ENCODE peak calls at places on chromosome 6, in six cellular contexts. A is cardiac muscle cell; C is stimulated activated CD4-positive, alpha-beta T cell treated with anti-CD3 and anti-CD28 coated beads, Interleukin-15, amount 100 ng/mL, for 1 hour; S is activated CD8-positive, alpha-beta memory T cell treated with anti-CD3 and anti-CD28 coated beads for 24 hours; U is A172; V is stimulated activated CD8-positive, alpha-beta memory T cell treated with anti-CD3 and anti-CD28 coated beads, Interleukin-2, amount 100 ng/mL, for 48 hours. W is an unnamed sample.

GRCh38 chr6:117265425-117266266 is at the start of gene VGLL2:
- DNase-seq in A (peak; percentile 62), C (no peak), S (no peak), U (no peak), V (no peak), W (peak; percentile 27)

GRCh38 chr6:1617466-1618304 is 8.0 kb downstream of the FOXC1 start:
- DNase-seq in A (no peak), C (no peak), S (no peak), U (no peak), V (no peak), W (no peak)

GRCh38 chr6:155024628-155025027 is 29.5 kb downstream of the TIAM2 start:
- DNase-seq in A (no peak), C (no peak), S (no peak), U (no peak), V (no peak), W (no peak)

GRCh38 chr6:135722679-135723078 is 128.8 kb upstream of the PDE7B start:
- DNase-seq in A (peak; percentile 71), C (no peak), S (no peak), U (peak; percentile 86), V (peak; percentile 3), W (no peak)

GRCh38 chr6:11152581-11152980 is 41.1 kb upstream of the ERVFRD-1 start:
- DNase-seq in A (no peak), C (no peak), S (no peak), U (no peak), V (no peak), W (no peak)

GRCh38 chr6:151796842-151797530 is 10.5 kb upstream of the ESR1 start:
- DNase-seq in A (no peak), C (no peak), S (no peak), U (no peak), V (no peak), W (no peak)

GRCh38 chr6:22361576-22361975 is 64.7 kb upstream of the PRL start:
- DNase-seq in A (no peak), C (no peak), S (no peak), U (no peak), V (no peak), W (no peak)

GRCh38 chr6:16704706-16705402 is 56.4 kb downstream of the ATXN1 start:
- DNase-seq in A (peak; percentile 59), C (no peak), S (no peak), U (peak; percentile 49), V (no peak), W (no peak)

GRCh38 chr6:136524936-136525413 is 25.2 kb downstream of the MAP7 start:
- DNase-seq in A (no peak), C (no peak), S (no peak), U (no peak), V (no peak), W (no peak)

GRCh38 chr6:156630613-156631302 is 146.4 kb upstream of the ARID1B start:
- DNase-seq in A (no peak), C (no peak), S (no peak), U (no peak), V (no peak), W (no peak)

W was measured in RPMI8226.